ENCODE peak calls at places on chromosomes 16 and 17, in nine cellular contexts. S is stomach; D is cardiac muscle cell; C is adipocyte; L is CD4-positive, CD25-positive, alpha-beta regulatory T cell; R is suprapubic skin; O is Peyer's patch; I is OCI-LY7; M is neural progenitor cell. J is an unnamed sample.

GRCh38 chr17:68835061-68835460 is 120.1 kb downstream of the ABCA8 start:
- DNase-seq in I (no peak), M (no peak), R (no peak), L (no peak), S (no peak), O (no peak), C (peak; percentile 30), D (no peak), J (no peak)

GRCh38 chr17:74742153-74742515 is 5.1 kb downstream of the RAB37 start:
- DNase-seq in D (no peak), I (peak; percentile 93), S (no peak), M (no peak), R (no peak), L (peak; percentile 29), O (peak; percentile 55), C (peak; percentile 20), J (no peak)

GRCh38 chr17:9121186-9121820 is 100.0 kb downstream of the NTN1 start:
- DNase-seq in C (no peak), L (no peak), M (no peak), I (no peak), S (no peak), D (no peak), O (no peak), R (no peak), J (no peak)

GRCh38 chr17:49520386-49521087 is 25.4 kb downstream of the NGFR start:
- DNase-seq in M (no peak), I (no peak), R (peak; percentile 23), D (no peak), L (no peak), S (no peak), O (no peak), C (no peak), J (no peak)

GRCh38 chr17:56697190-56697589 is 103.7 kb downstream of the NOG start:
- DNase-seq in M (no peak), D (no peak), C (no peak), R (no peak), I (no peak), O (no peak), S (no peak), L (no peak), J (no peak)

GRCh38 chr17:40056379-40057005 is 2.3 kb upstream of the MED24 start:
- DNase-seq in I (no peak), L (no peak), D (no peak), M (no peak), C (no peak), S (no peak), O (no peak), R (no peak), J (no peak)

GRCh38 chr16:88851616-88852015 is 5.1 kb downstream of the GALNS start:
- DNase-seq in M (no peak), L (no peak), O (no peak), C (no peak), R (no peak), D (no peak), S (no peak), I (no peak), J (no peak)

GRCh38 chr16:57643902-57644301 is 15.5 kb downstream of the ADGRG1 start:
- DNase-seq in R (no peak), S (no peak), I (no peak), M (no peak), D (no peak), L (no peak), O (no peak), C (no peak), J (no peak)

GRCh38 chr16:58614212-58614611 is 15.4 kb downstream of the CNOT1 start:
- DNase-seq in R (peak; percentile 40), D (no peak), M (no peak), L (no peak), O (no peak), I (no peak), C (peak; percentile 48), S (no peak), J (no peak)

GRCh38 chr16:2207872-2208271 is 2.6 kb downstream of the MLST8 start:
- DNase-seq in I (no peak), L (no peak), D (no peak), C (no peak), M (no peak), R (no peak), S (no peak), O (no peak), J (no peak)

GRCh38 chr17:75980188-75981018 is 1.4 kb downstream of the TEN1 start:
- DNase-seq in L (no peak), M (no peak), D (no peak), C (no peak), R (no peak), S (no peak), I (no peak), O (no peak), J (no peak)

GRCh38 chr16:11621920-11622651 is 35.4 kb upstream of the LITAF start:
- DNase-seq in I (peak; percentile 87), O (peak; percentile 52), C (peak; percentile 52), M (no peak), S (no peak), R (no peak), L (peak; percentile 72), D (no peak), J (no peak)

GRCh38 chr17:39716879-39717536 is 13.3 kb downstream of the MIEN1 start:
- DNase-seq in R (no peak), O (peak; percentile 61), S (peak; percentile 81), M (no peak), I (no peak), C (no peak), D (no peak), L (no peak), J (no peak)

GRCh38 chr17:81003711-81004335 is 12.2 kb downstream of the CHMP6 start:
- DNase-seq in O (peak; percentile 56), M (peak; percentile 71), C (peak; percentile 40), L (no peak), R (no peak), I (no peak), S (no peak), D (no peak), J (no peak)
- H3K4me3 ChIP-seq in O (no peak overlapping the region), M (peak overlapping the region; percentile 47), C (no peak overlapping the region), L (no peak overlapping the region), R (peak overlapping the region; percentile 43), I (no peak overlapping the region), S (peak overlapping the region; percentile 31), D (peak overlapping the region; percentile 29), J (peak overlapping the region; percentile 35)

GRCh38 chr16:83781-84615 is 6.0 kb downstream of the MPG start:
- DNase-seq in L (no peak), I (peak; percentile 13), C (no peak), R (no peak), O (no peak), D (no peak), S (no peak), M (no peak), J (no peak)
- H3K4me3 ChIP-seq in L (no peak overlapping the region), I (no peak overlapping the region), C (no peak overlapping the region), R (no peak overlapping the region), O (no peak overlapping the region), D (no peak overlapping the region), S (no peak overlapping the region), M (no peak overlapping the region), J (no peak overlapping the region)

GRCh38 chr16:29898786-29899515 is 399 bp downstream of the SEZ6L2 start:
- DNase-seq in C (peak; percentile 39), O (no peak), L (no peak), S (peak; percentile 71), I (no peak), D (no peak), R (no peak), M (peak; percentile 80), J (no peak)
- H3K4me3 ChIP-seq in C (no peak overlapping the region), O (peak overlapping the region; percentile 3), L (no peak overlapping the region), S (peak overlapping the region; percentile 52), I (no peak overlapping the region), D (peak overlapping the region; percentile 36), R (peak overlapping the region; percentile 65), M (peak overlapping the region; percentile 64), J (peak overlapping the region; percentile 72)

GRCh38 chr17:42422958-42423712 is at the start of gene CAVIN1:
- DNase-seq in D (peak; percentile 94), R (peak; percentile 100), S (peak; percentile 92), I (no peak), C (peak; percentile 100), L (no peak), M (peak; percentile 98), O (peak; percentile 88), J (peak; percentile 91)
- H3K4me3 ChIP-seq in D (peak within 1 kb of the TSS; percentile 52), R (peak within 1 kb of the TSS; percentile 77), S (peak within 1 kb of the TSS; percentile 65), I (peak within 1 kb of the TSS; percentile 12), C (peak within 1 kb of the TSS; percentile 97), L (no peak within 1 kb of the TSS), M (peak within 1 kb of the TSS; percentile 65), O (peak within 1 kb of the TSS; percentile 35), J (peak within 1 kb of the TSS; percentile 99)

DNA sequence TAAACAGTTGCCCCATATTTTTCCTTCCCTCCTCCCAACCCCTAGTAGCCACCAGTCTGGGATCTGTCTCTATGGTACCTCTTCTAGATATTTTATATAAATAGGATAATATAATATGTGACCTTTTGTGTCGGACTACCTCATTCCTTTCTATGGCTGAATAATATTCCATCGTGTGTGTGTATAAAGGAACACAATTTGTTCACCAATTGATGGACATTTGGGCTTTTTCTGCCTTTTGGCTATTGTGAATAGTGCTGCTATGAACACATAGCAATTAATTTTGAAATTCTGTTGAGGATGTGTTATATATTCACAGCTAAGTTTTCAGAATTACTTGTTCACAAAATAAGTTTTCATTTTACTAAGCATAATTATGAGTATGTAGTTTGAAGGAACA is 2.5 kb downstream of the NFATC3 start:
- DNase-seq in M (no peak), S (no peak), L (no peak), R (no peak), O (no peak), C (no peak), D (no peak), I (no peak), J (no peak)
- H3K4me3 ChIP-seq in M (peak overlapping the region; percentile 98), S (no peak overlapping the region), L (peak overlapping the region; percentile 92), R (peak overlapping the region; percentile 84), O (no peak overlapping the region), C (peak overlapping the region; percentile 90), D (no peak overlapping the region), I (peak overlapping the region; percentile 91), J (no peak overlapping the region)

DNA sequence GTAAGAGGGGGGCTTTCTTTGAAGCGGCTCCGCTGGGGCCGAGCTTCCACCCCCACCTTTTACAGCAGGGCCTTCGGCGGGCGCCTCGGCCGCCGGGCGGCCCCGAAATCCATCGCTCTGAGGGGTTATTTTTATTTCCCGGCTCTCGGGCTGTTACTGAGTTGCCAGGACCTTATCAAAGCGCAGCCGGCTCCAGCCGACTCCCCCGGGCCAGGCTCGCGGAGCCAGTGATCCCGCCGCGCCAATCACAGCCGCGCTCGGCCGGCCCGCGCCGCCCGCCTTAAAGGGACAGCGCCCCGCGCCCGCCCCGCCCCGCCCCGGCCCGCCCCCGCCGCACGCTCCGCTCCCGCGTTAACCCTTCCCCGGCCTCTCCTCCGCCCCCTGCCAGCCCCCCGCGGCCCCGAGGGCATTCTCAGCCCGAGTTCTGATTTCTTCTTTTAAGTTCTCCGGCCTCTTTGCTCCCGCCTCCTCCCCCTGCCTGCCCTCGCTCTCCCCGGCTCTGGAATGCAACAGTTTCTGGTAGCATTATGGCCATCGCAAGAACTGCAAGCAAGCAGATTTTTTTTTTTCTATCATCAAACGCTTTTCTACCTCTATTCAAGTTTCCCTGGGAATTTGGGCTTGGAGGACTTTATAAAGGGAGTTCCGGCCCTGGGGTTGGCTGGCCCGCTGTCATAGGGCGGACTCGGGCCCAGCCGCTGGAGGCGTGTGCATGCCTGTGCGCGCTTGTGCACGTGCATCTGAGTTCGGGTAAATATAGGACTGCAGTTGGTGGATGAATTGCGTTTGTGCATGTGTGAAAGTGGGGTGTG is at the start of gene AXIN2:
- DNase-seq in D (peak; percentile 97), L (peak; percentile 86), C (peak; percentile 96), M (peak; percentile 98), I (peak; percentile 93), O (peak; percentile 92), R (peak; percentile 96), S (peak; percentile 94), J (peak; percentile 72)
- H3K4me3 ChIP-seq in D (peak within 1 kb of the TSS; percentile 100), L (peak within 1 kb of the TSS; percentile 64), C (peak within 1 kb of the TSS; percentile 94), M (peak within 1 kb of the TSS; percentile 95), I (peak within 1 kb of the TSS; percentile 96), O (peak within 1 kb of the TSS; percentile 84), R (no peak within 1 kb of the TSS), S (peak within 1 kb of the TSS; percentile 95), J (peak within 1 kb of the TSS; percentile 65)

J was measured in NT2/D1.